ENCODE peak calls at places on chromosomes 11 and 22, in seven cellular contexts. S, D, A, R, C, I and Y are unnamed samples.

GRCh38 chr11:36453678-36454077 is 56.4 kb downstream of the TRAF6 start:
- DNase-seq in S (peak), D (peak), A (no peak), R (no peak), C (no peak), I (no peak), Y (no peak)

GRCh38 chr11:62500066-62501035 is 46.3 kb downstream of the AHNAK start:
- DNase-seq in S (no peak), D (no peak), A (no peak), R (no peak), C (no peak), I (no peak), Y (no peak)

GRCh38 chr11:126355926-126356897 is 726 bp downstream of the ST3GAL4 start:
- DNase-seq in S (no peak), D (no peak), A (no peak), R (no peak), C (no peak), I (no peak), Y (no peak)

GRCh38 chr11:75244052-75244814 is 3.7 kb downstream of the TPBGL start:
- DNase-seq in S (no peak), D (no peak), A (peak), R (no peak), C (no peak), I (no peak), Y (no peak)

GRCh38 chr11:47109882-47110281 is 66.8 kb downstream of the ARFGAP2 start:
- DNase-seq in S (no peak), D (no peak), A (no peak), R (no peak), C (no peak), I (no peak), Y (no peak)

GRCh38 chr22:42648368-42649260 is 578 bp downstream of the CYB5R3 start:
- DNase-seq in S (no peak), D (peak), A (no peak), R (no peak), C (peak), I (no peak), Y (peak)

GRCh38 chr22:27718186-27719032 is 83.1 kb downstream of the MN1 start:
- DNase-seq in S (peak), D (peak), A (peak), R (peak), C (peak), I (peak), Y (peak)

GRCh38 chr11:114075343-114075610 is 15.8 kb downstream of the ZBTB16 start:
- DNase-seq in S (no peak), D (no peak), A (no peak), R (no peak), C (no peak), I (no peak), Y (no peak)

GRCh38 chr11:15635501-15635900 is 520.8 kb downstream of the INSC start:
- DNase-seq in S (no peak), D (no peak), A (no peak), R (no peak), C (no peak), I (no peak), Y (no peak)

GRCh38 chr11:117366183-117366582 is 38.5 kb downstream of the CEP164 start:
- DNase-seq in S (no peak), D (no peak), A (no peak), R (no peak), C (no peak), I (no peak), Y (no peak)
- TF ChIP-seq CTCF in S (no peak), D (no peak), A (no peak), R (no peak), C (no peak), I (no peak), Y (no peak)

GRCh38 chr22:19641983-19642451 is 72.3 kb upstream of the SEPTIN5 start:
- DNase-seq in S (no peak), D (no peak), A (no peak), R (no peak), C (no peak), I (no peak), Y (no peak)

GRCh38 chr22:19639610-19640135 is 74.6 kb upstream of the SEPTIN5 start:
- DNase-seq in S (no peak), D (no peak), A (no peak), R (no peak), C (no peak), I (no peak), Y (no peak)

GRCh38 chr22:19643448-19644313 is 70.6 kb upstream of the SEPTIN5 start:
- DNase-seq in S (no peak), D (no peak), A (no peak), R (no peak), C (no peak), I (no peak), Y (no peak)

GRCh38 chr22:19640306-19640705 is 74.0 kb upstream of the SEPTIN5 start:
- DNase-seq in S (no peak), D (no peak), A (no peak), R (no peak), C (no peak), I (no peak), Y (no peak)

DNA sequence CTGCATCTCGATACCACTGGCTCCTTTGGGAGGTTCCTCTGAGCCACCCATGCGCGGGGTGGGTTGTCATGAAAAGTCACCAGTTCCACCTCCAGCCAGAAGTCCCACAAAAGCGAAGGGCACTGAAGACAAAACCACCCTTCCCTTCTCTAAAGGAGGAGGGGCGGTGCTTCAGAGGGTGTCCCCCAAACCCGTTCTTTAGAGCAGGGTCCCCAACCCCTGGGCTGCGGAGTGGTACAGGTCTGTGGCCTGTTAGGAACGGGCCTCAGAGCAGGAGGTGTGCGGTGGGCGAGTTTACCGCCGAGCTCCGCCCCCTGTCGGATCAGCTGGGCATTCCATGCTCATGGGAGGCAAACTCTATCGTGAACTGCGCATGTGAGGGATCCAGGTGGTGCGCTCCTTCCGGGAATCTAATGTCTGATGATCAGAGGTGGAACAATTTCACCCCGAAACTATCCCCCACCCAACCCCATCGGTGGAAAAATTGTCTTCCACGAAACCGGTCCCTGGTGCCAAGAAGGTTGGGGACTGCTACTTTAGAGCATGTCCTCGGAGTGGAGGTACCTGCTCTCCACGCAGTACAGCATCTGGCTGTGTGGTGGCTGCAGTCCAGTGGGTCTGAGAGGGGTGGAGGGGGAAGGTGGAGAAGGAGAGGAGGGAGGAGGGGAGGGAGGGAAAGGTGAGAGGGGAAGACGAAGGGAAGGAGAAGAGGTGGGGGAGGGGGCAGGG is 72.9 kb upstream of the SEPTIN5 start:
- DNase-seq in S (no peak), D (no peak), A (no peak), R (no peak), C (no peak), I (no peak), Y (peak)
- TF ChIP-seq CTCF in S (peak), D (peak), A (no peak), R (no peak), C (peak), I (peak), Y (peak)

GRCh38 chr11:97259884-97260283 is 870.1 kb downstream of the JRKL start:
- DNase-seq in S (no peak), D (no peak), A (no peak), R (no peak), C (no peak), I (no peak), Y (no peak)
- TF ChIP-seq CTCF in S (no peak), D (no peak), A (no peak), R (no peak), C (no peak), I (no peak), Y (peak)

GRCh38 chr11:120952503-120953229 is 71.2 kb upstream of the TBCEL start:
- DNase-seq in S (peak), D (peak), A (peak), R (peak), C (peak), I (peak), Y (peak)
- TF ChIP-seq CTCF in S (peak), D (peak), A (peak), R (peak), C (peak), I (peak), Y (peak)

DNA sequence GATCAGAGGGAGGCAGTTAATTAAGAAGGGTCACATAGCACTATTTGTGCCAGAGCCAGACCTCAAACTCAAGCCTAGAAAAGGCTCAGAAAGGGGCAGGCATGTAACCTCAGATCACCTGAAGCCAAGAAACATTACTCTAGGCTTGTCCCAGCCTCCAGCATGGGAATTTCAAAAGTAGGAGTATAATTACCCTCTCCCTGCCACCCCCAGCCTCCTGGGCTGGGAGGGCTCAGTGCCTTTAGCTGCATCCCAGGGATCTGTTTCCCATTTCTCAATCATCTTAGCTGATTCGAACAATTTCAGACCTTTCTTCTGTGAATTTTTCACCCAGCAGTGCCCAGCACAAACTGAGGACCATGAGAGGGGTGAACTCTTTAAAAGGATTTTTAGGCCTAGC is 33.1 kb upstream of the LRRC10B start:
- DNase-seq in S (no peak), D (no peak), A (no peak), R (no peak), C (no peak), I (no peak), Y (no peak)
- TF ChIP-seq CTCF in S (no peak), D (no peak), A (no peak), R (no peak), C (no peak), I (no peak), Y (no peak)

DNA sequence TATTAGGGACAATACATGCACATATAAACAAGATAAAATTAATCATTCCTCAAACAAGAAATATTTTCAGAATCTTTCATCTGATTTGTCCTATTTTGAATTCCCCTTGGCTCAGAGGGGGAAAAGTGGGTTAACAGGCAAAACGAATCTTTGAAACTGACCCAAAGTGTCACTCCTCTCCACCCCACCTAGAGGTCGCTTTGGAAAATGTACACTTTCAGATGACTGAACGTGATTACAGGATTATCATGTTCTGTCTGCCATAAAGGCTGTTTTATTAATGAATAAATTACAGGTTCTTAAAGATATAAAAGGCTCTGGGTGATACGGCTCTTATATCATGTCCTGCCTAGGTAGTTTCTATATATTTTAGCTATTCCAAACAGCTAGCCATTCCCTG is 1735.0 kb downstream of the LRRC4C start:
- DNase-seq in S (no peak), D (no peak), A (no peak), R (no peak), C (no peak), I (no peak), Y (no peak)
- TF ChIP-seq CTCF in S (no peak), D (no peak), A (peak), R (no peak), C (no peak), I (no peak), Y (no peak)

GRCh38 chr11:45928535-45929215 is 6.2 kb downstream of the LARGE2 start:
- DNase-seq in S (no peak), D (no peak), A (no peak), R (no peak), C (no peak), I (no peak), Y (no peak)
- TF ChIP-seq CTCF in S (no peak), D (no peak), A (no peak), R (no peak), C (no peak), I (no peak), Y (no peak)

GRCh38 chr11:74168838-74169237 is 2.0 kb downstream of the C2CD3 start:
- DNase-seq in S (no peak), D (no peak), A (no peak), R (no peak), C (no peak), I (no peak), Y (no peak)

GRCh38 chr11:74175923-74176322 is 4.8 kb downstream of the PPME1 start:
- DNase-seq in S (no peak), D (no peak), A (no peak), R (no peak), C (no peak), I (no peak), Y (no peak)

GRCh38 chr11:74169736-74170458 is 905 bp downstream of the C2CD3 start:
- DNase-seq in S (no peak), D (peak), A (no peak), R (no peak), C (no peak), I (no peak), Y (no peak)

GRCh38 chr11:74171630-74172465 is 759 bp downstream of the PPME1 start:
- DNase-seq in S (no peak), D (peak), A (no peak), R (no peak), C (peak), I (no peak), Y (no peak)

DNA sequence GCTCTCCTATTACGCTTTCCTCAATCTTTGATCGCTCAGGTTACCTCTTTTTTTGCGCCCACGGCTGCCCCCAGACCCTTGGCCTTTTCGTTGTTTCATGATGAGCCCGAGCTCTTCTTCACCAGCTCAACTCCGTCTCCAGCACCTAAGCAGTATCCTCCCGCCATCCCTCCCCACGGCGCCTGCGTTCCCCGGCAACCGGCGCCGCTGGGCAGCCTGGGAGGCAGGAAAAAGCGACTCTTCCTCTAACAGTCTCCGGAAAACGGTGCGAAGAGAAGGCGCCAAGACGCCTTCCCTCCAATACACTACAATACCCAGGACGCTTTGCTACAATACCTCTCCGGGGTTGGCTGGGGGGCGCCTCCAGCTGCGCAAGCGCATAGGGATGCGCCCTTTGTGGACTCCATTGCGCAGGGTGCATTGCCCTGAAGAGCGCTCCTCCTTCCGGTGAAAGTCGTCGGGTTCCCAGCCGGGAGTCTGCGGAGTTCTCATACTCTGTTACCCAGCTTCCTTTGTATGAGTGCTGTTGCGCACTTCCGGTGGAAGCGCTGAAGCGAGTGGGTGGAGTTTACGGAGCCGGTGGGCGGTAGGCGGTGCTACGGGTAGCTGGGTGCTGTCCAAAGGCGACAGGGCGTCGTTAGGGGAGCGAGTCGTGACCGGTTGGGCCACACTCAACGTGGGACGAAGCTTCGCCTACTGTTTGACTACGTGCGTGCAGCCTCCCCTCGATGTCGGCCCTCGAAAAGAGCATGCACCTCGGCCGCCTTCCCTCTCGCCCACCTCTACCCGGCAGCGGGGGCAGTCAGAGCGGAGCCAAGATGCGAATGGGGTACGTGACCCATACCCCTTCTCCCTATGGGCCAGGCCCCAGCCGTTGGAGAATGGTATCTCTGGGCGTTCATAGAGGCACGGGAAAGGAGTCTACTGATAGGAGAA is at the start of the genes C2CD3 and PPME1:
- DNase-seq in S (peak), D (peak), A (peak), R (peak), C (peak), I (peak), Y (peak)
- TF ChIP-seq CTCF in S (peak), D (peak), A (peak), R (peak), C (peak), I (peak), Y (peak)